ENCODE peak calls at places on chromosomes 2 and 18, in seven cellular contexts. M, H, Y, R, Z, F and U are unnamed samples. For H3K27me3, the result is how much of the 10 kb centered on the place peaks cover.

GRCh38 chr2:19898592-19899329 is 3.0 kb downstream of the TTC32 start:
- DNase-seq in M (no peak), Y (no peak), Z (no peak), F (no peak), H (no peak), R (no peak), U (no peak)

GRCh38 chr2:177586154-177586553 is 193.6 kb downstream of the AGPS start:
- DNase-seq in F (no peak), H (no peak), Z (no peak), M (no peak), Y (no peak), R (no peak), U (no peak)

GRCh38 chr18:26383454-26384270 is 157.4 kb downstream of the TAF4B start:
- DNase-seq in F (peak), R (no peak), M (peak), Y (no peak), Z (no peak), H (no peak), U (peak)

GRCh38 chr2:21165350-21165749 is 41.6 kb downstream of the TDRD15 start:
- DNase-seq in F (no peak), R (no peak), M (no peak), H (no peak), Y (no peak), Z (no peak), U (no peak)

GRCh38 chr2:232219932-232220331 is 158.6 kb upstream of the ALPP start:
- DNase-seq in H (no peak), R (no peak), F (no peak), Y (no peak), M (no peak), Z (no peak), U (no peak)

GRCh38 chr2:54579682-54580349 is 123.7 kb downstream of the SPTBN1 start:
- DNase-seq in Y (no peak), H (no peak), R (no peak), Z (no peak), M (no peak), F (no peak), U (no peak)

GRCh38 chr2:1567556-1568344 is 154.5 kb downstream of the TPO start:
- DNase-seq in Y (no peak), M (no peak), H (no peak), Z (peak), R (no peak), F (no peak), U (no peak)

GRCh38 chr2:55616509-55617159 is 788 bp downstream of the PPP4R3B start:
- DNase-seq in H (no peak), F (peak), R (peak), Z (no peak), M (peak), Y (no peak), U (no peak)

GRCh38 chr18:63683890-63684289 is 18.9 kb upstream of the SERPINB11 start:
- DNase-seq in Z (no peak), H (no peak), M (peak), F (no peak), R (no peak), Y (no peak), U (no peak)

GRCh38 chr18:37778417-37779165 is 213.0 kb upstream of the CELF4 start:
- DNase-seq in Z (peak), M (peak), Y (peak), R (no peak), F (peak), H (peak), U (peak)

GRCh38 chr2:105746177-105747080 is 1.7 kb downstream of the NCK2 start:
- DNase-seq in M (peak), F (no peak), R (peak), Y (peak), Z (peak), H (no peak), U (no peak)

GRCh38 chr2:239991689-239992314 is 33.3 kb downstream of the NDUFA10 start:
- DNase-seq in M (peak), H (no peak), R (no peak), Z (no peak), Y (no peak), F (peak), U (peak)

GRCh38 chr18:57466745-57467144 is 31.6 kb downstream of the ONECUT2 start:
- DNase-seq in Z (no peak), H (no peak), F (no peak), M (peak), R (no peak), Y (no peak), U (no peak)

GRCh38 chr2:233059797-233060499 is at the start of gene INPP5D:
- DNase-seq in R (peak), Z (peak), F (no peak), M (no peak), H (peak), Y (peak), U (no peak)

GRCh38 chr2:217367464-217367863 is 507.6 kb upstream of the TNP1 start:
- DNase-seq in F (peak), Y (no peak), H (no peak), Z (no peak), M (no peak), R (no peak), U (no peak)

GRCh38 chr2:19785867-19786266 is 115.9 kb downstream of the TTC32 start:
- DNase-seq in F (no peak), M (no peak), Y (no peak), Z (no peak), R (no peak), H (no peak), U (no peak)

GRCh38 chr2:42917374-42918017 is 125.1 kb upstream of the HAAO start:
- DNase-seq in Y (no peak), M (no peak), F (no peak), H (no peak), R (no peak), Z (no peak), U (no peak)

GRCh38 chr18:3605562-3606443 is 155.8 kb downstream of the TGIF1 start:
- DNase-seq in H (no peak), Z (no peak), F (peak), Y (no peak), R (no peak), M (peak), U (no peak)

GRCh38 chr2:28352104-28352503 is 40.6 kb upstream of the FOSL2 start:
- DNase-seq in Y (peak), H (no peak), Z (no peak), R (no peak), F (peak), M (no peak), U (no peak)

GRCh38 chr2:64698668-64699444 is 45.1 kb upstream of the SERTAD2 start:
- DNase-seq in F (peak), M (no peak), H (no peak), R (no peak), Y (no peak), Z (no peak), U (no peak)

GRCh38 chr2:68796306-68796905 is 61.8 kb downstream of the ARHGAP25 start:
- DNase-seq in Y (no peak), M (no peak), R (no peak), Z (no peak), H (no peak), F (no peak), U (no peak)

GRCh38 chr2:27020337-27020948 is 12.3 kb upstream of the TMEM214 start:
- DNase-seq in M (no peak), Z (no peak), F (no peak), Y (peak), H (peak), R (no peak), U (no peak)

GRCh38 chr18:41752826-41753225 is 202.2 kb upstream of the PIK3C3 start:
- DNase-seq in Z (no peak), F (no peak), Y (no peak), H (no peak), R (no peak), M (no peak), U (no peak)

GRCh38 chr18:11497585-11497984 is 111.8 kb upstream of the SLC35G4 start:
- DNase-seq in M (no peak), F (no peak), Z (no peak), H (no peak), R (no peak), Y (no peak), U (no peak)

GRCh38 chr18:40583671-40584070 is 1371.4 kb upstream of the PIK3C3 start:
- DNase-seq in Y (no peak), M (no peak), R (no peak), Z (peak), F (no peak), H (no peak), U (no peak)

GRCh38 chr2:2935445-2936149 is 442.0 kb downstream of the EIPR1 start:
- DNase-seq in M (no peak), Y (no peak), F (no peak), R (no peak), H (no peak), Z (no peak), U (no peak)

GRCh38 chr2:103462712-103463111 is 700.9 kb downstream of the TMEM182 start:
- DNase-seq in Z (no peak), H (no peak), Y (no peak), M (no peak), F (no peak), R (no peak), U (no peak)

GRCh38 chr2:72826156-72826477 is 284 bp upstream of the EXOC6B start:
- DNase-seq in F (no peak), Y (no peak), M (no peak), H (no peak), Z (no peak), R (no peak), U (no peak)

GRCh38 chr2:119117891-119118882 is 40.4 kb downstream of the C1QL2 start:
- DNase-seq in H (no peak), R (no peak), Y (no peak), M (no peak), Z (no peak), F (no peak), U (no peak)

GRCh38 chr2:136051725-136052048 is 66.3 kb upstream of the DARS1 start:
- DNase-seq in Y (no peak), H (no peak), Z (no peak), M (no peak), F (no peak), R (no peak), U (no peak)

GRCh38 chr2:128312411-128312810 is 6.3 kb downstream of the HS6ST1 start:
- DNase-seq in Y (no peak), M (no peak), Z (no peak), F (no peak), H (no peak), R (no peak), U (no peak)

GRCh38 chr18:37322497-37323035 is 243.0 kb downstream of the CELF4 start:
- DNase-seq in Y (no peak), F (peak), Z (no peak), H (no peak), R (no peak), M (peak), U (peak)

GRCh38 chr18:5518899-5519371 is 24.9 kb downstream of the EPB41L3 start:
- DNase-seq in Z (no peak), R (no peak), H (no peak), F (no peak), Y (no peak), M (no peak), U (no peak)

GRCh38 chr18:5513947-5514346 is 29.9 kb downstream of the EPB41L3 start:
- DNase-seq in Z (no peak), Y (no peak), M (no peak), H (no peak), R (no peak), F (no peak), U (no peak)

GRCh38 chr18:5512191-5512590 is 31.6 kb downstream of the EPB41L3 start:
- DNase-seq in M (peak), R (no peak), Z (no peak), H (no peak), Y (no peak), F (no peak), U (no peak)

GRCh38 chr18:5518179-5518770 is 25.5 kb downstream of the EPB41L3 start:
- DNase-seq in F (no peak), R (no peak), Z (no peak), Y (no peak), H (no peak), M (no peak), U (no peak)

DNA sequence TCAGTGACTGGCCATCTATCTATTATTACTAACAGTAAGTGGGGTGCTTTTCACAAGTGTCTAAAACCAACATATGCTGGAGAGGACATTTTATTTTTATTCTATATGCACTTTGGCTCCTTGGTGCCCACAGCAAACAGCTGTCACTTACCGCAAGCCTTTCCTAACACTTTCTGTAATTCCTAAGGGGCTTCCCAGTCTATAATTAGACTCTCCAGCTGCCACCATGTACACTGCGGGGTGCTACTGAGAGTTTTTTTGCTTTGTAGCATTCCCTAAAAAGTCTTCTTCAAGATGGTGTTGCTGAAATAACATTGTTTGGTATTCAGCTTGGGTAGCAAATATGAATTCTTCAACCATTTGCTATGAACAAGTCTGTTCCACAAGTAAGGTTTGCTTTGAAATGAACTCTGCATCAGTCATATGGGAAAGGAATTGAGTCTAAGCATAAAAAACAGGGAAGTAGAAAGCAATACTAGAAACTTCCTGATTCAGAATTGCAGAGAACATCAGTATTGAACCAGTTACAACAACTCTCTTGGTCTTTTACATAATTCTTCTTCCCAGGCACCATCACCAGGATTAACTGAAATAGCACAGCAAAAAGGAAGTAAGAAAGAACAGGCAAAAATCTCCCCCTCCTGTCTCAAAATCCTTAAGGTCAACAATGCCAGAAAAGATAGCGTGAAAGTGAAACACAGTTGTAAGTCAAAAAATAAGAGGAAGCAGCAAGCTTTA is 28.6 kb downstream of the EPB41L3 start:
- DNase-seq in Z (no peak), M (no peak), R (no peak), Y (no peak), H (no peak), F (no peak), U (no peak)
- H3K27ac ChIP-seq in Z (peak), M (no peak), R (no peak), Y (no peak), H (peak), F (no peak), U (no peak)

GRCh38 chr2:189584662-189585061 is 4.1 kb upstream of the SLC40A1 start:
- DNase-seq in H (no peak), Z (no peak), F (no peak), R (no peak), M (no peak), Y (no peak), U (no peak)

GRCh38 chr2:189580267-189580661 is 322 bp downstream of the SLC40A1 start:
- DNase-seq in R (no peak), H (peak), Z (peak), Y (peak), F (no peak), M (peak), U (no peak)

GRCh38 chr2:189580662-189581353 is at the start of gene SLC40A1:
- DNase-seq in M (peak), H (peak), Y (peak), Z (peak), R (peak), F (peak), U (no peak)

GRCh38 chr2:189581354-189582139 is 961 bp upstream of the SLC40A1 start:
- DNase-seq in H (peak), Y (peak), R (no peak), F (no peak), M (peak), Z (peak), U (no peak)

DNA sequence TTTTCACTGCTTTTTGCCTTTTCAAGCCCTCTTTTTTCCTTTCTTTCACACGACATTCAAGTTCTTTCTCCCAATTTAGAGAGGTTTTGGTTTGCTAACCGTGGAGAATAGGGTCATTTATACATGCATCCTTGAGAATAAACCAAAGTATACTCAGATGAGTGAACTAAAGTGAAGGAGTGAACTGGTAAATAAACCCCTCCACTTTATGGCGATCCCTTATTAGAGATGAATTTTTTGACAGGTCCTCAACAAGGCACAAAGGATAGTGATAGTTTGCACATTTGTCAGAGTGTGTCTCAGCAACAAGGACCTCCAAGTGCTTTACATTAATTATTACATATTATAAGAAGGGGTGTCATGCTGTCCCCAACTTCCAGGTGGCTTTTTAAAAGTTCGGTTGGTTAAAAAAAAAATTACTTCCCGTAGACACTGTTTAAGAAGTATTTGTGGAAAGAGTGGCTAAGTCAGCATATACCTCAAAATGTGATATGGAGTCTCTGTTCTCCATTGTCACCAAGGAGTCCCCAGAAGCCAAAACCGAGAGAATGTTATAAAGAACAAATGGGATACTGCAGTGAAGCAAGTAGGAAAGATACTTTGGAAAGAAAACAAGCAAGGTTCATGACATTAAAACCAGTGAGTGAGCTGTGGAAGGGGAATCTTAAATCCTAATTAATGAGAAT is 1.7 kb upstream of the SLC40A1 start:
- DNase-seq in Z (no peak), F (no peak), M (no peak), Y (no peak), R (no peak), H (no peak), U (no peak)
- H3K4me3 ChIP-seq in Z (no peak), F (no peak), M (no peak), Y (no peak), R (no peak), H (no peak), U (no peak)

GRCh38 chr2:557635-558301 is 119.4 kb downstream of the TMEM18 start:
- DNase-seq in H (peak), Z (no peak), F (no peak), M (no peak), Y (peak), R (no peak), U (no peak)
- H3K27me3 ChIP-seq in H (under half), Z (under half), F (under half), M (under half), Y (under half), R (under half), U (under half)

GRCh38 chr2:168490916-168491605 is 35.0 kb downstream of the CERS6 start:
- DNase-seq in H (no peak), M (peak), F (no peak), Y (no peak), Z (no peak), R (no peak), U (no peak)
- H3K27ac ChIP-seq in H (peak), M (peak), F (no peak), Y (no peak), Z (peak), R (peak), U (no peak)

GRCh38 chr2:75276093-75277055 is 77.1 kb upstream of the TACR1 start:
- DNase-seq in F (peak), Y (no peak), R (no peak), H (no peak), M (peak), Z (no peak), U (no peak)
- H3K4me3 ChIP-seq in F (peak), Y (no peak), R (no peak), H (no peak), M (no peak), Z (no peak), U (no peak)

DNA sequence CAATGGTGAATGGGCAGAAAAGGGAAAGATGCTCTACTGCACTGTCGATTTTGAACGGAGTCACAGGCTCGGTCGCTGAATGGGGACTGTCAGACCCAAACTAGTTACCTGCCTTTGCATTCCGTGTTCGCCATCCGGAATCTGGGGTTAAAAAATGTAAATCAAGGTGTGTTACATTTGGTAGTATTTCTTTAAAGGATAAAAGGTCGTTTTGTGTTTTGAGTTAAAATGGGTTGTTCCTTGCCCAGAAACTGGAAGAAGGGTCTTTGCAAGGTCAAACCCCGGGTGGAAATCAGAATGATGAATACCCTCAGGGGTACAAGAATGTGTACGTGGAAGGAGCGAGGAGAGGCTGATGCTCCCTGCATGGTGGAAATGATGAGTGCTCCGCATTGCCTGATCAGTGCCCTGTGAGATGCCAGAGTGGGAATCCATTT is 1.0 kb downstream of the VSNL1 start:
- DNase-seq in R (no peak), Y (no peak), Z (no peak), H (no peak), M (no peak), F (no peak), U (no peak)
- H3K27me3 ChIP-seq in R (under half), Y (under half), Z (half or more), H (under half), M (under half), F (under half), U (under half)